ENCODE peak calls at places on chromosome 6, in four cellular contexts. N is IMR-90; L is lung; Q is CD4-positive, alpha-beta memory T cell. T is an unnamed sample. For H3K36me3, the result is how much of the 10 kb centered on the place peaks cover.

GRCh38 chr6:118705799-118706481 is 54.5 kb upstream of the CEP85L start:
- DNase-seq in Q (peak), L (no peak), N (peak), T (peak)

GRCh38 chr6:11497881-11498280 is 39.7 kb upstream of the TMEM170B start:
- DNase-seq in Q (no peak), L (no peak), N (no peak), T (no peak)

GRCh38 chr6:26534681-26535465 is 3.3 kb upstream of the HMGN4 start:
- DNase-seq in N (no peak), Q (no peak), L (no peak), T (no peak)

GRCh38 chr6:18543061-18543460 is 155.9 kb downstream of the RNF144B start:
- DNase-seq in Q (no peak), L (no peak), N (no peak), T (no peak)

GRCh38 chr6:14671261-14671681 is 553.7 kb downstream of the CD83 start:
- DNase-seq in Q (no peak), N (peak), L (no peak), T (no peak)

GRCh38 chr6:136077834-136078576 is 172.1 kb downstream of the MTFR2 start:
- DNase-seq in L (no peak), Q (no peak), N (peak), T (no peak)

GRCh38 chr6:135506270-135506997 is 8.9 kb upstream of the AHI1 start:
- DNase-seq in L (no peak), Q (peak), N (peak), T (no peak)

GRCh38 chr6:113315879-113316278 is 541.3 kb upstream of the MARCKS start:
- DNase-seq in N (no peak), L (no peak), Q (no peak), T (no peak)

GRCh38 chr6:109455502-109456282 is at the start of gene MICAL1:
- DNase-seq in N (peak), L (peak), Q (peak), T (peak)

GRCh38 chr6:145071836-145072235 is 663.5 kb downstream of the EPM2A start:
- DNase-seq in N (peak), Q (no peak), L (no peak), T (peak)

GRCh38 chr6:100512203-100512862 is 47.6 kb upstream of the SIM1 start:
- DNase-seq in Q (no peak), L (no peak), N (peak), T (peak)

GRCh38 chr6:82072771-82073170 is 174.8 kb downstream of the IBTK start:
- DNase-seq in N (peak), L (no peak), Q (no peak), T (no peak)

GRCh38 chr6:146891615-146892265 is 293.0 kb downstream of the ADGB start:
- DNase-seq in N (peak), Q (no peak), L (no peak), T (no peak)

GRCh38 chr6:168292911-168293310 is 26.7 kb downstream of the DACT2 start:
- DNase-seq in N (no peak), L (no peak), Q (no peak), T (no peak)

GRCh38 chr6:16318538-16318937 is 80.2 kb downstream of the GMPR start:
- DNase-seq in Q (no peak), L (no peak), N (peak), T (peak)
- H3K27ac ChIP-seq in Q (peak), L (peak), N (peak), T (peak)

DNA sequence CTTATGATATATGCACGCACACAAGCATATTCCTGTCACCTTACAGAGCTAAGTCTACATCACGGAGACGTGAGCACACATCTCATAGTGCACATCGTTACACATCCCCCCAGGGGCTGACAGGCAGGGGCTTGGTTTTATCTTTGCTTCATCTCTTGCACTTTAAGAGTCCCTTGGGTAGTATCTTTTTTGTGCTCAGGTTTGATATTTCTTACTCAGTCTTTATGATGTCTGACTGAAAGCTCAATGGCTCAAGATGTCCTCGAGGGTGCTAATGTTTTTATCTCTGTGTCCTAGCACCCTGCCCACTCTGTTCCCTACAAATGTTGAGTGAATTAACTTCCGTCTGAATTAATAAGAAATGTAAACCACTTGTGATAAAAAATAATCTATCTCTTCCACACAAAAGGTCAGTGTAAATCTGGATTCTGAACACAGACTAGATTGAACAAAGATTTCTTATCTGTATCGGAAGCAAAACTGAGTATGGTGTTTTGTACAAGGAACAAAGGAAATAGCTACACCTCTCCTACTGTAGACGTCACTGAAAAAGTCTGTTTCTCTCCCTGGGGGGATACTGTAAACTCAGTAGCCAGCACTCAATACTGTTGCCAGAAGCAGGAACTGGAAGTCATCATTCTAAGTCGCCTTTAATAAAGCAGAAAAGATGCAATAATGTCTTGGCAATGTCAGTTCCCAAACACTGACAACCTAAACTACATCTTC is 195.1 kb downstream of the PRKN start:
- DNase-seq in L (no peak), Q (no peak), N (no peak), T (no peak)
- H3K4me3 ChIP-seq in L (no peak), Q (no peak), N (no peak), T (no peak)

DNA sequence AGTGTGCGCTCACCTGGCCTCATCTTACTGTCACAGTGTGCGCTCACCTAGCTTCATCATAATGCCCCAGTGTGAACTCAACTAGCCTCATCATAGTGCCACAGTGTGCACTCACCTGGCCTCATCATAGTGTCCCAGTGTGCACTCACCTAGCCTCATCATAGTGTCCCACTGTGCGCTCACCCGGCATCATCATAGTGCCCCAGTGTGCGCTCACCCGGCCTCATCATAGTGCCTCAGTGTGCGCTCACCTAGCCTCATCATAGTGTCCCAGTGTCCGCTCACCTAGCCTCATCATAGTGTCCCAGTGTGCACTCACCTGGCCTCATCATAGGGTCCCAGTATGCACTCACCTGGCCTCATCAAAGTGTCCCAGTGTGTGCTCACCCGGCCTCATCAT is 10.6 kb downstream of the TMEM242 start:
- DNase-seq in N (peak), Q (no peak), L (no peak), T (no peak)
- H3K36me3 ChIP-seq in N (under half), Q (under half), L (under half), T (under half)

DNA sequence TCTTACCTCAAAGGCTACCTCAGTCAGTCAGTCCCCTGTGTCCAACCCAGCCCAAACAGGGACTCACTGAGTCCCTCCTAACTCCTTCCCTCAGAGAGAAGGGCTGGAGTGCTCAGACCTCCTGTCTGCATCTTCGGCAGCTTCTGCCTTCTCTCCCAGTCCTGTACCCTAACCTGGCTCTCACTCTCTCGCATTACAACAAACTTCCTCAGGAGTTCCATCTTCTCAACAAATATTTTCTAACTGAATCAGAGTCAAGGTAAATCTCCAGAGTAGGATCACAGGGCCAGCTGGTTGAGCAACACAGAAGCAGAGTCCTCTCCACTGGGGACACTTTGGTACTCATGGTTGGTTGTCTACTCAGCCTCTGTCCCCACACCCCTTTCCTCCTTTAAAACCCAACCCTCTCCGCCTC is 92.3 kb downstream of the MRPL14 start:
- DNase-seq in Q (no peak), N (no peak), L (no peak), T (no peak)
- H3K27ac ChIP-seq in Q (no peak), N (no peak), L (no peak), T (no peak)

GRCh38 chr6:169986848-169987498 is 235.6 kb downstream of the ERMARD start:
- DNase-seq in L (no peak), N (no peak), Q (no peak), T (no peak)

GRCh38 chr6:169991031-169991390 is 239.6 kb downstream of the ERMARD start:
- DNase-seq in N (no peak), Q (no peak), L (no peak), T (no peak)

GRCh38 chr6:169990095-169991030 is 238.9 kb downstream of the ERMARD start:
- DNase-seq in L (no peak), N (no peak), Q (peak), T (no peak)

GRCh38 chr6:169989594-169989993 is 238.2 kb downstream of the ERMARD start:
- DNase-seq in L (no peak), Q (no peak), N (no peak), T (no peak)

GRCh38 chr6:169988769-169989550 is 237.5 kb downstream of the ERMARD start:
- DNase-seq in N (no peak), L (no peak), Q (no peak), T (no peak)
- H3K4me3 ChIP-seq in N (no peak), L (no peak), Q (no peak), T (no peak)

GRCh38 chr6:36479256-36479655 is 36.5 kb downstream of the KCTD20 start:
- DNase-seq in N (no peak), Q (no peak), L (no peak), T (no peak)
- H3K36me3 ChIP-seq in N (under half), Q (under half), L (under half), T (half or more)

GRCh38 chr6:120876405-120876804 is 457.9 kb downstream of the TBC1D32 start:
- DNase-seq in N (no peak), L (no peak), Q (no peak), T (no peak)
- H3K27ac ChIP-seq in N (no peak), L (no peak), Q (no peak), T (no peak)

T was measured in SJSA1.